ENCODE peak calls at places on chromosomes 13 and 19, in four cellular contexts. One of them, this sample, is unnamed.

GRCh38 chr13:30847697-30848307 is 58.3 kb upstream of the MEDAG start:
- DNase-seq in A549: no peak
- DNase-seq in effector memory CD4-positive, alpha-beta T cell: no peak
- DNase-seq in esophagus muscularis mucosa: no peak
- DNase-seq in this sample: no peak

GRCh38 chr19:35518313-35518712 is 4.9 kb upstream of the DMKN start:
- DNase-seq in A549: peak; percentile 72
- DNase-seq in effector memory CD4-positive, alpha-beta T cell: no peak
- DNase-seq in esophagus muscularis mucosa: no peak
- DNase-seq in this sample: no peak

GRCh38 chr13:90238433-90238832 is 1109.1 kb upstream of the MIR17HG start:
- DNase-seq in A549: no peak
- DNase-seq in effector memory CD4-positive, alpha-beta T cell: no peak
- DNase-seq in esophagus muscularis mucosa: no peak
- DNase-seq in this sample: no peak

GRCh38 chr13:73894995-73895571 is 239.1 kb downstream of the KLF12 start:
- DNase-seq in A549: no peak
- DNase-seq in effector memory CD4-positive, alpha-beta T cell: no peak
- DNase-seq in esophagus muscularis mucosa: no peak
- DNase-seq in this sample: no peak

GRCh38 chr19:8965887-8966286 is 44.3 kb downstream of the MUC16 start:
- DNase-seq in A549: no peak
- DNase-seq in effector memory CD4-positive, alpha-beta T cell: no peak
- DNase-seq in esophagus muscularis mucosa: no peak
- DNase-seq in this sample: no peak

GRCh38 chr19:45667620-45668341 is at the start of gene GIPR:
- DNase-seq in A549: peak; percentile 86
- DNase-seq in effector memory CD4-positive, alpha-beta T cell: peak; percentile 24
- DNase-seq in esophagus muscularis mucosa: no peak
- DNase-seq in this sample: peak; percentile 42

GRCh38 chr19:4575267-4575793 is 15.8 kb upstream of the SEMA6B start:
- DNase-seq in A549: peak; percentile 94
- DNase-seq in effector memory CD4-positive, alpha-beta T cell: no peak
- DNase-seq in esophagus muscularis mucosa: no peak
- DNase-seq in this sample: no peak

GRCh38 chr19:29665215-29665825 is at the start of gene PLEKHF1:
- DNase-seq in A549: peak; percentile 85
- DNase-seq in effector memory CD4-positive, alpha-beta T cell: peak; percentile 74
- DNase-seq in esophagus muscularis mucosa: peak; percentile 96
- DNase-seq in this sample: peak; percentile 81

GRCh38 chr19:1888385-1888784 is 3.1 kb upstream of the ABHD17A start:
- DNase-seq in A549: no peak
- DNase-seq in effector memory CD4-positive, alpha-beta T cell: no peak
- DNase-seq in esophagus muscularis mucosa: no peak
- DNase-seq in this sample: no peak

GRCh38 chr13:109243311-109243951 is 543.0 kb downstream of the IRS2 start:
- DNase-seq in A549: peak; percentile 64
- DNase-seq in effector memory CD4-positive, alpha-beta T cell: no peak
- DNase-seq in esophagus muscularis mucosa: no peak
- DNase-seq in this sample: no peak

GRCh38 chr13:31927219-31927653 is 104.3 kb upstream of the FRY start:
- DNase-seq in A549: no peak
- DNase-seq in effector memory CD4-positive, alpha-beta T cell: no peak
- DNase-seq in esophagus muscularis mucosa: no peak
- DNase-seq in this sample: no peak

GRCh38 chr13:63455938-63456337 is 2040.3 kb upstream of the PCDH20 start:
- DNase-seq in A549: no peak
- DNase-seq in effector memory CD4-positive, alpha-beta T cell: no peak
- DNase-seq in esophagus muscularis mucosa: no peak
- DNase-seq in this sample: no peak

GRCh38 chr19:8224394-8225145 is 15.4 kb downstream of the CERS4 start:
- DNase-seq in A549: peak; percentile 30
- DNase-seq in effector memory CD4-positive, alpha-beta T cell: no peak
- DNase-seq in esophagus muscularis mucosa: no peak
- DNase-seq in this sample: no peak

GRCh38 chr19:5051619-5052018 is 82.7 kb downstream of the KDM4B start:
- DNase-seq in A549: no peak
- DNase-seq in effector memory CD4-positive, alpha-beta T cell: no peak
- DNase-seq in esophagus muscularis mucosa: no peak
- DNase-seq in this sample: no peak

GRCh38 chr13:71360041-71360440 is 507.0 kb downstream of the DACH1 start:
- DNase-seq in A549: no peak
- DNase-seq in effector memory CD4-positive, alpha-beta T cell: no peak
- DNase-seq in esophagus muscularis mucosa: no peak
- DNase-seq in this sample: no peak

GRCh38 chr19:39997595-39998216 is 846 bp downstream of the ZNF546 start:
- DNase-seq in A549: no peak
- DNase-seq in effector memory CD4-positive, alpha-beta T cell: no peak
- DNase-seq in esophagus muscularis mucosa: no peak
- DNase-seq in this sample: no peak

GRCh38 chr19:19900124-19900523 is 622 bp upstream of the ZNF93 start:
- DNase-seq in A549: no peak
- DNase-seq in effector memory CD4-positive, alpha-beta T cell: peak; percentile 1
- DNase-seq in esophagus muscularis mucosa: no peak
- DNase-seq in this sample: no peak

GRCh38 chr19:46022061-46022430 is 807 bp downstream of the PGLYRP1 start:
- DNase-seq in A549: no peak
- DNase-seq in effector memory CD4-positive, alpha-beta T cell: no peak
- DNase-seq in esophagus muscularis mucosa: no peak
- DNase-seq in this sample: no peak

GRCh38 chr13:50122465-50122864 is 107.2 kb downstream of the KCNRG start:
- DNase-seq in A549: no peak
- DNase-seq in effector memory CD4-positive, alpha-beta T cell: no peak
- DNase-seq in esophagus muscularis mucosa: no peak
- DNase-seq in this sample: no peak

GRCh38 chr19:5563941-5564612 is 3.7 kb downstream of the TINCR start:
- DNase-seq in A549: peak; percentile 63
- DNase-seq in effector memory CD4-positive, alpha-beta T cell: no peak
- DNase-seq in esophagus muscularis mucosa: no peak
- DNase-seq in this sample: no peak

GRCh38 chr13:96734499-96734898 is 259.8 kb downstream of the OXGR1 start:
- DNase-seq in A549: no peak
- DNase-seq in effector memory CD4-positive, alpha-beta T cell: no peak
- DNase-seq in esophagus muscularis mucosa: no peak
- DNase-seq in this sample: no peak

GRCh38 chr13:58712191-58712590 is 1080.6 kb downstream of the PCDH17 start:
- DNase-seq in A549: peak; percentile 0
- DNase-seq in effector memory CD4-positive, alpha-beta T cell: no peak
- DNase-seq in esophagus muscularis mucosa: no peak
- DNase-seq in this sample: no peak

GRCh38 chr13:113759525-113760137 is 605 bp downstream of the TMEM255B start:
- DNase-seq in A549: no peak
- DNase-seq in effector memory CD4-positive, alpha-beta T cell: no peak
- DNase-seq in esophagus muscularis mucosa: no peak
- DNase-seq in this sample: no peak

GRCh38 chr19:1445185-1445931 is 4.6 kb upstream of the APC2 start:
- DNase-seq in A549: peak; percentile 84
- DNase-seq in effector memory CD4-positive, alpha-beta T cell: peak; percentile 57
- DNase-seq in esophagus muscularis mucosa: no peak
- DNase-seq in this sample: peak; percentile 75

GRCh38 chr13:48068952-48069351 is 26.0 kb downstream of the MED4 start:
- DNase-seq in A549: no peak
- DNase-seq in effector memory CD4-positive, alpha-beta T cell: no peak
- DNase-seq in esophagus muscularis mucosa: no peak
- DNase-seq in this sample: no peak

GRCh38 chr13:99203601-99204579 is 3.2 kb downstream of the UBAC2 start:
- DNase-seq in A549: no peak
- DNase-seq in effector memory CD4-positive, alpha-beta T cell: no peak
- DNase-seq in esophagus muscularis mucosa: peak; percentile 31
- DNase-seq in this sample: no peak

GRCh38 chr13:26653310-26653709 is 95.8 kb downstream of the WASF3 start:
- DNase-seq in A549: no peak
- DNase-seq in effector memory CD4-positive, alpha-beta T cell: no peak
- DNase-seq in esophagus muscularis mucosa: no peak
- DNase-seq in this sample: no peak

GRCh38 chr19:46903458-46903857 is 42.7 kb downstream of the ARHGAP35 start:
- DNase-seq in A549: no peak
- DNase-seq in effector memory CD4-positive, alpha-beta T cell: no peak
- DNase-seq in esophagus muscularis mucosa: no peak
- DNase-seq in this sample: no peak

GRCh38 chr13:39909634-39910033 is 254.2 kb downstream of the COG6 start:
- DNase-seq in A549: no peak
- DNase-seq in effector memory CD4-positive, alpha-beta T cell: no peak
- DNase-seq in esophagus muscularis mucosa: no peak
- DNase-seq in this sample: no peak

GRCh38 chr19:30520735-30521479 is 148.7 kb downstream of the ZNF536 start:
- DNase-seq in A549: no peak
- DNase-seq in effector memory CD4-positive, alpha-beta T cell: no peak
- DNase-seq in esophagus muscularis mucosa: no peak
- DNase-seq in this sample: no peak

GRCh38 chr19:41810301-41810700 is 13.9 kb downstream of the CEACAM3 start:
- DNase-seq in A549: no peak
- DNase-seq in effector memory CD4-positive, alpha-beta T cell: no peak
- DNase-seq in esophagus muscularis mucosa: no peak
- DNase-seq in this sample: no peak

GRCh38 chr19:16585808-16586476 is 13.7 kb upstream of the SLC35E1 start:
- DNase-seq in A549: no peak
- DNase-seq in effector memory CD4-positive, alpha-beta T cell: no peak
- DNase-seq in esophagus muscularis mucosa: no peak
- DNase-seq in this sample: no peak

GRCh38 chr13:113337556-113337955 is 26.4 kb downstream of the GRTP1 start:
- DNase-seq in A549: no peak
- DNase-seq in effector memory CD4-positive, alpha-beta T cell: no peak
- DNase-seq in esophagus muscularis mucosa: no peak
- DNase-seq in this sample: no peak

GRCh38 chr19:51771369-51771768 is 10.4 kb downstream of the FPR2 start:
- DNase-seq in A549: no peak
- DNase-seq in effector memory CD4-positive, alpha-beta T cell: no peak
- DNase-seq in esophagus muscularis mucosa: no peak
- DNase-seq in this sample: no peak

GRCh38 chr13:106104281-106104901 is 431.1 kb downstream of the EFNB2 start:
- DNase-seq in A549: peak; percentile 79
- DNase-seq in effector memory CD4-positive, alpha-beta T cell: no peak
- DNase-seq in esophagus muscularis mucosa: no peak
- DNase-seq in this sample: no peak

GRCh38 chr19:32872391-32872790 is 2.8 kb upstream of the SLC7A9 start:
- DNase-seq in A549: no peak
- DNase-seq in effector memory CD4-positive, alpha-beta T cell: no peak
- DNase-seq in esophagus muscularis mucosa: no peak
- DNase-seq in this sample: no peak

GRCh38 chr13:26025196-26025595 is 26.6 kb downstream of the SHISA2 start:
- DNase-seq in A549: no peak
- DNase-seq in effector memory CD4-positive, alpha-beta T cell: no peak
- DNase-seq in esophagus muscularis mucosa: no peak
- DNase-seq in this sample: no peak

GRCh38 chr13:112143046-112143752 is 76.2 kb downstream of the SOX1 start:
- DNase-seq in A549: no peak
- DNase-seq in effector memory CD4-positive, alpha-beta T cell: no peak
- DNase-seq in esophagus muscularis mucosa: no peak
- DNase-seq in this sample: no peak

GRCh38 chr13:112143753-112144615 is 77.0 kb downstream of the SOX1 start:
- DNase-seq in A549: no peak
- DNase-seq in effector memory CD4-positive, alpha-beta T cell: no peak
- DNase-seq in esophagus muscularis mucosa: no peak
- DNase-seq in this sample: no peak

GRCh38 chr13:112146073-112146360 is 79.1 kb downstream of the SOX1 start:
- DNase-seq in A549: no peak
- DNase-seq in effector memory CD4-positive, alpha-beta T cell: no peak
- DNase-seq in esophagus muscularis mucosa: no peak
- DNase-seq in this sample: no peak

GRCh38 chr13:112145221-112146072 is 78.5 kb downstream of the SOX1 start:
- DNase-seq in A549: no peak
- DNase-seq in effector memory CD4-positive, alpha-beta T cell: no peak
- DNase-seq in esophagus muscularis mucosa: no peak
- DNase-seq in this sample: no peak

GRCh38 chr13:112144616-112145220 is 77.8 kb downstream of the SOX1 start:
- DNase-seq in A549: no peak
- DNase-seq in effector memory CD4-positive, alpha-beta T cell: no peak
- DNase-seq in esophagus muscularis mucosa: no peak
- DNase-seq in this sample: no peak
- H3K9me3 ChIP-seq in A549: no peaks in the 10 kb centered on the region
- H3K9me3 ChIP-seq in effector memory CD4-positive, alpha-beta T cell: no peaks in the 10 kb centered on the region
- H3K9me3 ChIP-seq in esophagus muscularis mucosa: no peaks in the 10 kb centered on the region
- H3K9me3 ChIP-seq in this sample: no peaks in the 10 kb centered on the region

DNA sequence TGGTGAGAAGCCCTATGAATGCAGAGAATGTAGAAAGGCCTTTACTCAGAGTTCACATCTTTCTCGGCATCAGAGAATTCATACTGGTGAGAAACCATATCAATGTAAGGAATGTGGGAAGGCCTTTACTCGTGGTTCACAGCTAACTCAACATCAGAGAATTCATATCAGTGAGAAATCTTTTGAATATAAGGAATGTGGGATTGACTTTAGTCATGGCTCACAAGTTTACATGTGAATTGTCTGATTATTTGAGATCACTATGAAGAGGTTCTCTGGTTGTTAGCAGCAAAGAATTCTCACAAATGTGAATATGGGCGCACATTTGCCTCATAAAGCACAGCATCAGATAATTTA is 43.7 kb downstream of the ZNF585A start:
- DNase-seq in A549: no peak
- DNase-seq in effector memory CD4-positive, alpha-beta T cell: no peak
- DNase-seq in esophagus muscularis mucosa: no peak
- DNase-seq in this sample: no peak
- H3K9me3 ChIP-seq in A549: peaks cover 96% of the 10 kb centered on the region
- H3K9me3 ChIP-seq in effector memory CD4-positive, alpha-beta T cell: peaks cover 91% of the 10 kb centered on the region
- H3K9me3 ChIP-seq in esophagus muscularis mucosa: peaks cover 100% of the 10 kb centered on the region
- H3K9me3 ChIP-seq in this sample: peaks cover 80% of the 10 kb centered on the region

GRCh38 chr19:49838816-49839588 is 12.0 kb upstream of the PTOV1 start:
- DNase-seq in A549: no peak
- DNase-seq in effector memory CD4-positive, alpha-beta T cell: no peak
- DNase-seq in esophagus muscularis mucosa: no peak
- DNase-seq in this sample: no peak

GRCh38 chr19:49837425-49837824 is 13.5 kb upstream of the PTOV1 start:
- DNase-seq in A549: no peak
- DNase-seq in effector memory CD4-positive, alpha-beta T cell: no peak
- DNase-seq in esophagus muscularis mucosa: no peak
- DNase-seq in this sample: no peak

GRCh38 chr19:49836176-49837008 is 14.6 kb upstream of the PTOV1 start:
- DNase-seq in A549: no peak
- DNase-seq in effector memory CD4-positive, alpha-beta T cell: no peak
- DNase-seq in esophagus muscularis mucosa: no peak
- DNase-seq in this sample: no peak

GRCh38 chr19:49835562-49835961 is 15.4 kb upstream of the PTOV1 start:
- DNase-seq in A549: no peak
- DNase-seq in effector memory CD4-positive, alpha-beta T cell: no peak
- DNase-seq in esophagus muscularis mucosa: no peak
- DNase-seq in this sample: no peak

GRCh38 chr19:49837009-49837310 is 14.0 kb upstream of the PTOV1 start:
- DNase-seq in A549: no peak
- DNase-seq in effector memory CD4-positive, alpha-beta T cell: no peak
- DNase-seq in esophagus muscularis mucosa: no peak
- DNase-seq in this sample: no peak
- H3K9me3 ChIP-seq in A549: no peaks in the 10 kb centered on the region
- H3K9me3 ChIP-seq in effector memory CD4-positive, alpha-beta T cell: no peaks in the 10 kb centered on the region
- H3K9me3 ChIP-seq in esophagus muscularis mucosa: no peaks in the 10 kb centered on the region
- H3K9me3 ChIP-seq in this sample: no peaks in the 10 kb centered on the region

DNA sequence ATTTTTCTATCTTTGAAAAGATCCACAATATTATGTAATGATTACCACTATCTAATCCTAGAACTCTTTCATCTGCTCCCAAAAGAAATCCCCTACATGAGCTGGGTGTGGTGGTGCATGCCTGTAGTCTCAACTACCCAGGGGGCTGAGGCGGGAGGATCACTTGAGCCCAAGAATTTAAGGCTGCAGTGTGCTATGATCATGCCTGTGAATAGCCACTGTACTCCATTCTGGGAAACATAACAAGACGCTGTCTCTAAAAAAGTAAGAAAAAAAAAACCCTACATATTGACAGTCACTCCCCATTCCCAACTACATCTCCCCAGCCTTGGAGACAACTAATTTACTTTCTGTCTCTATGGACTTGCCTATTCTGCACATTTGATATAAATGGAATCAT is 1.1 kb upstream of the ZNF226 start:
- DNase-seq in A549: no peak
- DNase-seq in effector memory CD4-positive, alpha-beta T cell: no peak
- DNase-seq in esophagus muscularis mucosa: no peak
- DNase-seq in this sample: no peak
- H3K9me3 ChIP-seq in A549: peaks cover 82% of the 10 kb centered on the region
- H3K9me3 ChIP-seq in effector memory CD4-positive, alpha-beta T cell: peaks cover 4% of the 10 kb centered on the region
- H3K9me3 ChIP-seq in esophagus muscularis mucosa: peaks cover 74% of the 10 kb centered on the region
- H3K9me3 ChIP-seq in this sample: peaks cover 13% of the 10 kb centered on the region

This sample was measured in T-helper 17 cell.